ENCODE peak calls at places on chromosomes 4 and X, in eight cellular contexts. T is psoas muscle; X is neural crest cell; M is RPMI7951; L is CD4-positive, alpha-beta memory T cell; Q is fibroblast of gingiva; H is NCI-H526; B is iris pigment epithelial cell. P is an unnamed sample.
A peak's percentile ranks its signal among the peaks of the same experiment; 100 is the strongest.

GRCh38 chr4:110666030-110666429 is 43.2 kb upstream of the PITX2 start:
- DNase-seq in T (no peak), X (no peak), M (no peak), L (no peak), Q (no peak), H (peak; percentile 34), B (no peak), P (no peak)

GRCh38 chrX:154546354-154547244 is at the start of gene G6PD:
- DNase-seq in T (no peak), X (peak; percentile 58), M (peak; percentile 58), L (peak; percentile 88), Q (peak; percentile 57), H (peak; percentile 93), B (peak; percentile 43), P (peak; percentile 69)

GRCh38 chr4:78627046-78627965 is 75.7 kb downstream of the ANXA3 start:
- DNase-seq in T (no peak), X (no peak), M (no peak), L (no peak), Q (no peak), H (no peak), B (no peak), P (no peak)

GRCh38 chrX:3268804-3269203 is 77.6 kb downstream of the MXRA5 start:
- DNase-seq in T (no peak), X (no peak), M (peak; percentile 52), L (no peak), Q (peak; percentile 40), H (no peak), B (peak; percentile 52), P (no peak)

GRCh38 chrX:11757729-11758399 is at the start of gene MSL3:
- DNase-seq in T (peak; percentile 89), X (peak; percentile 39), M (peak; percentile 78), L (peak; percentile 77), Q (peak; percentile 73), H (peak; percentile 74), B (peak; percentile 60), P (peak; percentile 58)

GRCh38 chrX:153924149-153924861 is 1.8 kb downstream of the ARHGAP4 start:
- DNase-seq in T (no peak), X (no peak), M (peak; percentile 51), L (no peak), Q (peak; percentile 19), H (peak; percentile 86), B (peak; percentile 32), P (no peak)

GRCh38 chrX:33434256-33435092 is 223.1 kb upstream of the DMD start:
- DNase-seq in T (no peak), X (peak; percentile 85), M (peak; percentile 13), L (peak; percentile 19), Q (peak; percentile 0), H (peak; percentile 74), B (peak; percentile 49), P (peak; percentile 1)

GRCh38 chr4:158130204-158130603 is 42.6 kb downstream of the GASK1B start:
- DNase-seq in T (no peak), X (no peak), M (no peak), L (no peak), Q (no peak), H (no peak), B (no peak), P (no peak)

GRCh38 chrX:13463608-13464007 is 105.8 kb upstream of the EGFL6 start:
- DNase-seq in T (peak; percentile 56), X (no peak), M (peak; percentile 89), L (no peak), Q (peak; percentile 86), H (peak; percentile 44), B (peak; percentile 95), P (no peak)

GRCh38 chr4:20393486-20394100 is 141.9 kb downstream of the SLIT2 start:
- DNase-seq in T (no peak), X (no peak), M (no peak), L (no peak), Q (no peak), H (no peak), B (peak; percentile 34), P (no peak)

GRCh38 chrX:39605183-39605582 is 492.6 kb downstream of the BCOR start:
- DNase-seq in T (no peak), X (no peak), M (peak; percentile 22), L (no peak), Q (no peak), H (no peak), B (no peak), P (no peak)

GRCh38 chr4:15506464-15506863 is 36.8 kb downstream of the CC2D2A start:
- DNase-seq in T (no peak), X (no peak), M (peak; percentile 8), L (no peak), Q (no peak), H (no peak), B (peak; percentile 95), P (no peak)

GRCh38 chr4:143203577-143203976 is 18.9 kb downstream of the USP38 start:
- DNase-seq in T (no peak), X (no peak), M (no peak), L (no peak), Q (no peak), H (no peak), B (no peak), P (no peak)

GRCh38 chr4:8274772-8275241 is 5.3 kb downstream of the HTRA3 start:
- DNase-seq in T (peak; percentile 95), X (peak; percentile 30), M (peak; percentile 76), L (no peak), Q (peak; percentile 98), H (no peak), B (peak; percentile 80), P (peak; percentile 32)

GRCh38 chr4:26074672-26075071 is 160.7 kb downstream of the SMIM20 start:
- DNase-seq in T (no peak), X (no peak), M (no peak), L (peak; percentile 35), Q (no peak), H (no peak), B (no peak), P (no peak)

P was measured in occipital lobe.